ENCODE peak calls at places on chromosome 19, in eight cellular contexts. X, Y, L, E, U, C, K and O are unnamed samples.

GRCh38 chr19:34085336-34085735 is 87.0 kb upstream of the LSM14A start:
- DNase-seq in X (no peak), Y (no peak), L (no peak), E (no peak), U (no peak), C (no peak), K (no peak), O (no peak)

GRCh38 chr19:55640577-55641375 is at the start of gene ZNF580:
- DNase-seq in X (peak; percentile 69), Y (peak; percentile 69), L (peak; percentile 38), E (peak; percentile 72), U (peak; percentile 48), C (peak; percentile 75), K (no peak), O (peak; percentile 96)

GRCh38 chr19:44609219-44609618 is 4.1 kb upstream of the IGSF23 start:
- DNase-seq in X (no peak), Y (peak; percentile 12), L (no peak), E (no peak), U (no peak), C (no peak), K (no peak), O (no peak)

GRCh38 chr19:58559275-58560006 is 1.0 kb upstream of the UBE2M start:
- DNase-seq in X (peak; percentile 91), Y (peak; percentile 92), L (peak; percentile 82), E (peak; percentile 98), U (peak; percentile 92), C (peak; percentile 87), K (no peak), O (peak; percentile 93)

GRCh38 chr19:31955884-31956283 is 389.5 kb upstream of the ZNF507 start:
- DNase-seq in X (no peak), Y (no peak), L (no peak), E (no peak), U (no peak), C (no peak), K (no peak), O (no peak)

GRCh38 chr19:55491546-55492360 is 3.5 kb downstream of the SSC5D start:
- DNase-seq in X (no peak), Y (peak; percentile 23), L (no peak), E (no peak), U (no peak), C (no peak), K (no peak), O (no peak)

GRCh38 chr19:16896913-16897571 is 8.2 kb downstream of the F2RL3 start:
- DNase-seq in X (peak; percentile 37), Y (peak; percentile 93), L (peak; percentile 94), E (peak; percentile 86), U (peak; percentile 57), C (peak; percentile 98), K (no peak), O (peak; percentile 87)

GRCh38 chr19:29560313-29561075 is 34.7 kb downstream of the VSTM2B start:
- DNase-seq in X (no peak), Y (no peak), L (no peak), E (no peak), U (no peak), C (no peak), K (no peak), O (no peak)

GRCh38 chr19:42053037-42053935 is 16.7 kb downstream of the GRIK5 start:
- DNase-seq in X (no peak), Y (no peak), L (no peak), E (no peak), U (no peak), C (no peak), K (peak; percentile 29), O (no peak)

GRCh38 chr19:16034180-16034579 is 42.1 kb upstream of the TPM4 start:
- DNase-seq in X (no peak), Y (no peak), L (no peak), E (no peak), U (no peak), C (no peak), K (no peak), O (no peak)

GRCh38 chr19:45882652-45883585 is 3.0 kb downstream of the IRF2BP1 start:
- DNase-seq in X (peak; percentile 58), Y (peak; percentile 83), L (peak; percentile 67), E (peak; percentile 98), U (peak; percentile 32), C (peak; percentile 87), K (no peak), O (peak; percentile 96)

GRCh38 chr19:58346961-58347929 is 6.0 kb downstream of the A1BG start:
- DNase-seq in X (peak; percentile 63), Y (peak; percentile 70), L (peak; percentile 44), E (peak; percentile 77), U (peak; percentile 80), C (peak; percentile 82), K (no peak), O (peak; percentile 95)

GRCh38 chr19:53532362-53532761 is 5.6 kb upstream of the ZNF331 start:
- DNase-seq in X (no peak), Y (no peak), L (no peak), E (no peak), U (no peak), C (no peak), K (no peak), O (no peak)

GRCh38 chr19:58401825-58402433 is 6.5 kb downstream of the RNF225 start:
- DNase-seq in X (no peak), Y (no peak), L (no peak), E (no peak), U (no peak), C (no peak), K (no peak), O (no peak)

GRCh38 chr19:12611361-12611699 is 610 bp downstream of the ZNF791 start:
- DNase-seq in X (peak; percentile 73), Y (peak; percentile 74), L (peak; percentile 54), E (no peak), U (peak; percentile 58), C (peak; percentile 64), K (no peak), O (no peak)

GRCh38 chr19:899363-900301 is 6.3 kb downstream of the RNU6-9 start:
- DNase-seq in X (no peak), Y (no peak), L (no peak), E (no peak), U (no peak), C (no peak), K (no peak), O (no peak)

GRCh38 chr19:19655641-19656343 is 7.7 kb downstream of the ATP13A1 start:
- DNase-seq in X (no peak), Y (no peak), L (no peak), E (no peak), U (no peak), C (no peak), K (no peak), O (no peak)

GRCh38 chr19:32206065-32206464 is 139.3 kb upstream of the ZNF507 start:
- DNase-seq in X (no peak), Y (no peak), L (no peak), E (no peak), U (no peak), C (no peak), K (no peak), O (no peak)

GRCh38 chr19:14039181-14039580 is 7.6 kb downstream of the IL27RA start:
- DNase-seq in X (no peak), Y (no peak), L (no peak), E (no peak), U (no peak), C (no peak), K (no peak), O (no peak)

GRCh38 chr19:50476224-50476942 is at the start of the genes EMC10 and GARIN5A:
- DNase-seq in X (peak; percentile 88), Y (peak; percentile 90), L (peak; percentile 87), E (peak; percentile 51), U (peak; percentile 84), C (peak; percentile 92), K (peak; percentile 85), O (peak; percentile 100)

GRCh38 chr19:3125900-3126524 is 9.8 kb upstream of the GNA15 start:
- DNase-seq in X (peak; percentile 15), Y (peak; percentile 30), L (no peak), E (peak; percentile 61), U (no peak), C (peak; percentile 76), K (no peak), O (peak; percentile 86)

GRCh38 chr19:57241181-57241580 is 749 bp downstream of the ZNF805 start:
- DNase-seq in X (peak; percentile 8), Y (peak; percentile 36), L (peak; percentile 3), E (peak; percentile 10), U (no peak), C (no peak), K (no peak), O (peak; percentile 65)

GRCh38 chr19:16594681-16595091 is 22.5 kb upstream of the SLC35E1 start:
- DNase-seq in X (no peak), Y (no peak), L (no peak), E (no peak), U (no peak), C (no peak), K (no peak), O (no peak)

GRCh38 chr19:45439569-45440258 is 16.0 kb upstream of the ERCC1 start:
- DNase-seq in X (peak; percentile 81), Y (peak; percentile 81), L (peak; percentile 47), E (peak; percentile 81), U (peak; percentile 72), C (peak; percentile 88), K (no peak), O (peak; percentile 96)

GRCh38 chr19:11887247-11887617 is 350 bp upstream of the ZNF69 start:
- DNase-seq in X (no peak), Y (peak; percentile 16), L (no peak), E (no peak), U (peak; percentile 1), C (no peak), K (no peak), O (no peak)

GRCh38 chr19:31058676-31059075 is 290.6 kb downstream of the TSHZ3 start:
- DNase-seq in X (no peak), Y (no peak), L (no peak), E (no peak), U (no peak), C (no peak), K (no peak), O (no peak)

GRCh38 chr19:20558011-20558410 is 7.6 kb downstream of the ZNF737 start:
- DNase-seq in X (no peak), Y (no peak), L (no peak), E (peak; percentile 9), U (peak; percentile 38), C (no peak), K (no peak), O (no peak)

GRCh38 chr19:44867578-44867977 is 21.5 kb downstream of the NECTIN2 start:
- DNase-seq in X (no peak), Y (no peak), L (no peak), E (no peak), U (no peak), C (no peak), K (no peak), O (no peak)

GRCh38 chr19:46697142-46697960 is 19.6 kb downstream of the PRKD2 start:
- DNase-seq in X (no peak), Y (peak; percentile 70), L (peak; percentile 50), E (peak; percentile 100), U (peak; percentile 58), C (peak; percentile 99), K (no peak), O (peak; percentile 63)

GRCh38 chr19:44947041-44947581 is 1.3 kb downstream of the APOC2 start:
- DNase-seq in X (no peak), Y (no peak), L (no peak), E (peak; percentile 90), U (no peak), C (no peak), K (no peak), O (no peak)

GRCh38 chr19:45474941-45475516 is 7.2 kb downstream of the FOSB start:
- DNase-seq in X (no peak), Y (peak; percentile 5), L (peak; percentile 14), E (no peak), U (no peak), C (no peak), K (no peak), O (no peak)

GRCh38 chr19:15072930-15073647 is 8.9 kb upstream of the OR1I1 start:
- DNase-seq in X (no peak), Y (no peak), L (no peak), E (no peak), U (no peak), C (no peak), K (peak; percentile 83), O (no peak)

GRCh38 chr19:8423821-8424223 is 10.7 kb downstream of the MARCHF2 start:
- DNase-seq in X (peak; percentile 98), Y (peak; percentile 98), L (peak; percentile 94), E (peak; percentile 93), U (peak; percentile 55), C (peak; percentile 62), K (peak; percentile 63), O (peak; percentile 39)

GRCh38 chr19:7738023-7738422 is 6.1 kb upstream of the CLEC4G start:
- DNase-seq in X (no peak), Y (no peak), L (no peak), E (no peak), U (no peak), C (no peak), K (no peak), O (no peak)